ENCODE peak calls at places on chromosomes 1 and 21, in four cellular contexts. One of them, this sample, is unnamed.

GRCh38 chr1:94019327-94019726 is 101.6 kb downstream of the ABCA4 start:
- DNase-seq in left ventricle myocardium inferior: no peak
- DNase-seq in AG04450: no peak
- DNase-seq in osteoblast: no peak
- DNase-seq in this sample: no peak

GRCh38 chr1:211965108-211965805 is 70.1 kb downstream of the INTS7 start:
- DNase-seq in AG04450: no peak
- DNase-seq in left ventricle myocardium inferior: no peak
- DNase-seq in osteoblast: no peak
- DNase-seq in this sample: no peak

GRCh38 chr1:20682571-20683236 is 21.5 kb upstream of the DDOST start:
- DNase-seq in AG04450: no peak
- DNase-seq in osteoblast: peak
- DNase-seq in left ventricle myocardium inferior: peak
- DNase-seq in this sample: no peak

GRCh38 chr1:206674745-206675175 is 9.9 kb upstream of the MAPKAPK2 start:
- DNase-seq in left ventricle myocardium inferior: no peak
- DNase-seq in AG04450: peak
- DNase-seq in osteoblast: peak
- DNase-seq in this sample: no peak

GRCh38 chr1:65417729-65418128 is 2.7 kb upstream of the LEPR start:
- DNase-seq in osteoblast: no peak
- DNase-seq in AG04450: no peak
- DNase-seq in left ventricle myocardium inferior: no peak
- DNase-seq in this sample: no peak

GRCh38 chr1:17561252-17561558 is 21.7 kb downstream of the ARHGEF10L start:
- DNase-seq in left ventricle myocardium inferior: no peak
- DNase-seq in AG04450: no peak
- DNase-seq in osteoblast: peak
- DNase-seq in this sample: no peak

GRCh38 chr1:96387785-96388184 is 333.8 kb upstream of the PTBP2 start:
- DNase-seq in AG04450: no peak
- DNase-seq in left ventricle myocardium inferior: no peak
- DNase-seq in osteoblast: no peak
- DNase-seq in this sample: no peak

GRCh38 chr1:214588963-214589597 is 13.9 kb upstream of the CENPF start:
- DNase-seq in left ventricle myocardium inferior: no peak
- DNase-seq in AG04450: no peak
- DNase-seq in osteoblast: no peak
- DNase-seq in this sample: no peak

GRCh38 chr1:51575406-51576084 is 41.3 kb upstream of the OSBPL9 start:
- DNase-seq in osteoblast: no peak
- DNase-seq in AG04450: no peak
- DNase-seq in left ventricle myocardium inferior: no peak
- DNase-seq in this sample: no peak

GRCh38 chr21:44051462-44051941 is 39.4 kb downstream of the TRAPPC10 start:
- DNase-seq in osteoblast: peak
- DNase-seq in left ventricle myocardium inferior: peak
- DNase-seq in AG04450: peak
- DNase-seq in this sample: no peak

GRCh38 chr1:37861151-37861550 is 1.8 kb upstream of the MTF1 start:
- DNase-seq in osteoblast: no peak
- DNase-seq in AG04450: no peak
- DNase-seq in left ventricle myocardium inferior: no peak
- DNase-seq in this sample: no peak

GRCh38 chr1:94591791-94592565 is 50.4 kb upstream of the F3 start:
- DNase-seq in AG04450: no peak
- DNase-seq in osteoblast: no peak
- DNase-seq in left ventricle myocardium inferior: no peak
- DNase-seq in this sample: no peak

GRCh38 chr1:151458936-151459330 is 361 bp downstream of the POGZ start:
- DNase-seq in left ventricle myocardium inferior: peak
- DNase-seq in AG04450: peak
- DNase-seq in osteoblast: peak
- DNase-seq in this sample: peak

GRCh38 chr1:12556368-12556930 is 61.6 kb downstream of the DHRS3 start:
- DNase-seq in AG04450: peak
- DNase-seq in osteoblast: peak
- DNase-seq in left ventricle myocardium inferior: peak
- DNase-seq in this sample: no peak

GRCh38 chr1:150511551-150511950 is 3.6 kb downstream of the ECM1 start:
- DNase-seq in osteoblast: peak
- DNase-seq in left ventricle myocardium inferior: no peak
- DNase-seq in AG04450: no peak
- DNase-seq in this sample: no peak

GRCh38 chr1:97500696-97501297 is 420.0 kb downstream of the DPYD start:
- DNase-seq in AG04450: no peak
- DNase-seq in osteoblast: no peak
- DNase-seq in left ventricle myocardium inferior: no peak
- DNase-seq in this sample: no peak

GRCh38 chr1:168693197-168693871 is 35.7 kb downstream of the DPT start:
- DNase-seq in osteoblast: no peak
- DNase-seq in AG04450: no peak
- DNase-seq in left ventricle myocardium inferior: no peak
- DNase-seq in this sample: no peak

GRCh38 chr1:161849518-161849917 is 83.4 kb downstream of the ATF6 start:
- DNase-seq in AG04450: no peak
- DNase-seq in osteoblast: no peak
- DNase-seq in left ventricle myocardium inferior: no peak
- DNase-seq in this sample: no peak

GRCh38 chr1:192807968-192808587 is 761 bp upstream of the RGS2 start:
- DNase-seq in AG04450: no peak
- DNase-seq in left ventricle myocardium inferior: no peak
- DNase-seq in osteoblast: peak
- DNase-seq in this sample: no peak

GRCh38 chr1:94025383-94026340 is 95.3 kb downstream of the ABCA4 start:
- DNase-seq in AG04450: no peak
- DNase-seq in osteoblast: peak
- DNase-seq in left ventricle myocardium inferior: no peak
- DNase-seq in this sample: peak

GRCh38 chr1:17416389-17416788 is 23.1 kb downstream of the RCC2 start:
- DNase-seq in AG04450: no peak
- DNase-seq in left ventricle myocardium inferior: no peak
- DNase-seq in osteoblast: peak
- DNase-seq in this sample: no peak

GRCh38 chr1:200880212-200880611 is 7.4 kb downstream of the GPR25 start:
- DNase-seq in AG04450: no peak
- DNase-seq in left ventricle myocardium inferior: no peak
- DNase-seq in osteoblast: no peak
- DNase-seq in this sample: peak

GRCh38 chr1:87179076-87179475 is 149.6 kb upstream of the LMO4 start:
- DNase-seq in osteoblast: no peak
- DNase-seq in AG04450: no peak
- DNase-seq in left ventricle myocardium inferior: no peak
- DNase-seq in this sample: no peak

GRCh38 chr1:69737527-69738176 is 169.9 kb downstream of the LRRC7 start:
- DNase-seq in left ventricle myocardium inferior: no peak
- DNase-seq in AG04450: peak
- DNase-seq in osteoblast: no peak
- DNase-seq in this sample: peak

GRCh38 chr1:151266821-151267220 is 12.3 kb downstream of the PSMD4 start:
- DNase-seq in osteoblast: no peak
- DNase-seq in AG04450: no peak
- DNase-seq in left ventricle myocardium inferior: no peak
- DNase-seq in this sample: no peak

GRCh38 chr1:910881-911721 is 12.6 kb upstream of the SAMD11 start:
- DNase-seq in left ventricle myocardium inferior: no peak
- DNase-seq in AG04450: no peak
- DNase-seq in osteoblast: peak
- DNase-seq in this sample: no peak

DNA sequence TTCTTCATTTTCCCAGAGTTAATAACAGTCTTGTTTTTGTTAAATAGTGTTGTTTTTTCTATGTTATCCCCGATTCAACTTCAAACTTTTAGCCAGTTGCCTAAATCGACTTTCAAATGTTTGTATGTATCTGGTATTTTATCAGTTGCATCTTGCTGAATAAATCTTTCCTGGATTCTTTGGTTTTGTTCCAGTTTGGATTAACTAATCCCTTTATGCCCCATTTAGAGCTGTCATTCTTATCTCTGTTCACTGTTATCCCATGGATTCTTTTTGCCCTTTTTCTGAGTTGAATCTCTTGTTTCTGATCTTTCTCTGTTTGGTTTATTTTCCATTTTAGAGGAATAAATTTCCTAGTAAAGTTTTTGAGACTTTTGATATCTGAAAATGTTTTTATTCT is 31.1 kb upstream of the PTCH2 start:
- DNase-seq in AG04450: no peak
- DNase-seq in left ventricle myocardium inferior: no peak
- DNase-seq in osteoblast: no peak
- DNase-seq in this sample: no peak
- TF ChIP-seq CTCF in AG04450: no peak
- TF ChIP-seq CTCF in left ventricle myocardium inferior: no peak
- TF ChIP-seq CTCF in osteoblast: no peak
- TF ChIP-seq CTCF in this sample: no peak

DNA sequence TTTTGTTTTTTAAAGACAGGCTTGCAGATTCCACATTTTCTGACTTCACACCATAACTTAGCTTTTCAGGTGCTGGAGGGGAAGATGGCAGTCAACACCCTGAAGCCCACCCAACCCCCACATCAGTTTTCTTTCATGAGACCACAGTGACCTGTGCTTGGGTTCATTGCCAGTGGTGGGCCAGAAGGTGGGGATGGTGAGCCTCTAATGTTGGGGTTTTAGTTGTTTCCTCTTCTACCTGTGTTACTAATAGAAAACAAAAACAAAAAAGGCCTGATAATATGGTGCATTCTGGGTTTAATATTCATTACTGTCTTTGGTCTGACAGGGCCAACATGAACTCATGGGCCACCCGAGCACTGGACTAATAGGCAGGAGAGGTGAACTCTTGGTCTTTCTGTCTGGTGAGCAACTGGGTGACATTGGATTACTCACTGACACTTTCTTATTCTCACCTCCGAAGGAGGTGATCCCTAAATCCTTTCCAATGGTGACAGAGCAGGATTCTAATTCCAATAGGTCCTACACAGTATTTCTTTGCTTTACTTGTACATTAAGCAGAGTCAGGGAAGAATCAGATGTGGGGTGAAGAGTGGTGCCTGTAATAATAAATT is 132.8 kb downstream of the CLIC6 start:
- DNase-seq in left ventricle myocardium inferior: no peak
- DNase-seq in osteoblast: no peak
- DNase-seq in AG04450: no peak
- DNase-seq in this sample: peak
- TF ChIP-seq CTCF in left ventricle myocardium inferior: no peak
- TF ChIP-seq CTCF in osteoblast: peak
- TF ChIP-seq CTCF in AG04450: peak
- TF ChIP-seq CTCF in this sample: peak

GRCh38 chr1:199113265-199113869 is 474.5 kb downstream of the PTPRC start:
- DNase-seq in osteoblast: no peak
- DNase-seq in left ventricle myocardium inferior: peak
- DNase-seq in AG04450: no peak
- DNase-seq in this sample: no peak
- TF ChIP-seq CTCF in osteoblast: peak
- TF ChIP-seq CTCF in left ventricle myocardium inferior: peak
- TF ChIP-seq CTCF in AG04450: peak
- TF ChIP-seq CTCF in this sample: peak

DNA sequence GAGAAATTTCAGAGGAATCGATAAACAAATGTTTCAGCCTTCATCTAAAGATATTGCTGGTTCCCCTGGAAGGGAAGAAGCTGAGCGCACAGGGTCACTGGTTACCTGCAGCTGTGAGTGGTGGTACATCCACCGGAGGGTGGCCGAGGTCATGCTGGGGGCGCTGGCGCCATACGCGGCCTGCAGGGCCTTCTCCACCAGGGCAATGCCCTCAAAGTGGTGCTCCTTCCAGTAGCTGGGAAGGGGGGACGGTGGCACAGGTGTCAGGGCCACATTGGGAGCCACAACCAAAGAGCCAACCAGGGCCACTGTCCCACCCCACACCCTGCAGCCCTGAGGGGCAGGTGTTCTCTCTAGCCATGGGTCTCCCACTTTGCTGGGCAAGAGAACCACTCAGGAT is 4.7 kb downstream of the AKR7A3 start:
- DNase-seq in left ventricle myocardium inferior: no peak
- DNase-seq in osteoblast: no peak
- DNase-seq in AG04450: no peak
- DNase-seq in this sample: no peak
- TF ChIP-seq CTCF in left ventricle myocardium inferior: no peak
- TF ChIP-seq CTCF in osteoblast: no peak
- TF ChIP-seq CTCF in AG04450: no peak
- TF ChIP-seq CTCF in this sample: no peak

DNA sequence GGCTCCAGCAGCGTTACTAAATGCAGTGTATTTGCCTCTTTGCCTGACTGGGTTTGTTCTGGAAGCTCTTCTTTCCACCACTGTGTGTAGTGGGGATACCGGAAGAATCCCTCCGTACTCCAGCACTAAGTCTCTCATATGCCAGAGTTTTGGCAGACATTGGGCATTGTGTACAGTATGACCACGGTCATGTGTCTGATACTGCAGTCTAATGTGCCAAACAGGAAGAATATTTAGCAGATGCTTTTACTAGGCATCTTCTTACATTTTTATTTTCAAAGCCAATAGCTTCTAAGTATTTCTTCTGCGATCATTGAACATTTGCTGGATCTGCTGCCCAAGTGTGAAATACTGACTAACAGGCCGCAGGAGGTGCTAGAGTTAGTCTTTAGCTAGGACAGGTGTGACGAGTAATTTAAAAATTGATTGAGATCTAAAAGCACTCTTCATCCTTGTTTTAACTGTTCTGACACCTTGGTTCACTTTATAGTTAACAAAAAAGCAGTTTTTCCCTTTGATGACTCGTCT is 658 bp upstream of the FAM78B start:
- DNase-seq in left ventricle myocardium inferior: no peak
- DNase-seq in AG04450: no peak
- DNase-seq in osteoblast: peak
- DNase-seq in this sample: peak
- TF ChIP-seq CTCF in left ventricle myocardium inferior: no peak
- TF ChIP-seq CTCF in AG04450: no peak
- TF ChIP-seq CTCF in osteoblast: no peak
- TF ChIP-seq CTCF in this sample: peak

DNA sequence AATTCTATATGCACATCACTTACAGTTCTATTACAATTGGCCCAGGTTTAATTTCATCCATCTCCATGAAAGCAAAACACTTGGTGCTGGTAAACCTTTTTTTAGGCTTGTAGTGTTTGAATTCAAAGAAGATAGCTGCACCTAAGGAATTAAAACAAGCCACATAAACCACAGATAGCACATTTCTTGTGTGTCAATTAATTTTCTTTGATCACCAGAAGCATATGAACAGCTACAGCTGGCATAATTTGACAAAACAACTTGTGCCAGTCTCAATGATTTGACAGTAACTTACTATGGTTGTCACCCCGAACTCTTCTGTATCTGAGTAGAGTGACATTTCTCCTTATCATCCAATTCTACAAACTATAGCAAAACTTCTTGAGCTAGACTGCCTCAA is 42.2 kb downstream of the AIDA start:
- DNase-seq in AG04450: no peak
- DNase-seq in left ventricle myocardium inferior: no peak
- DNase-seq in osteoblast: peak
- DNase-seq in this sample: no peak
- TF ChIP-seq CTCF in AG04450: no peak
- TF ChIP-seq CTCF in left ventricle myocardium inferior: no peak
- TF ChIP-seq CTCF in osteoblast: no peak
- TF ChIP-seq CTCF in this sample: no peak

This sample was measured in GM13977.